ENCODE peak calls at places on chromosomes 11 and 22, in ten cellular contexts. One of them, this sample, is unnamed.

GRCh38 chr22:33902073-33902472 is 18.2 kb downstream of the LARGE1 start:
- DNase-seq in AG09309: no peak
- DNase-seq in spleen: no peak
- DNase-seq in T-helper 9 cell: no peak
- DNase-seq in NCI-H2081: no peak
- DNase-seq in AG09319: no peak
- DNase-seq in MV-4-11: no peak
- DNase-seq in GM13976: no peak
- DNase-seq in osteocyte: no peak
- DNase-seq in HCT116: no peak
- DNase-seq in this sample: no peak

GRCh38 chr11:125649465-125650166 is 24.7 kb downstream of the CHEK1 start:
- DNase-seq in AG09309: no peak
- DNase-seq in spleen: no peak
- DNase-seq in T-helper 9 cell: no peak
- DNase-seq in NCI-H2081: no peak
- DNase-seq in AG09319: no peak
- DNase-seq in MV-4-11: no peak
- DNase-seq in GM13976: no peak
- DNase-seq in osteocyte: no peak
- DNase-seq in HCT116: no peak
- DNase-seq in this sample: no peak

GRCh38 chr22:21052715-21053459 is 7.1 kb downstream of the LRRC74B start:
- DNase-seq in AG09309: no peak
- DNase-seq in spleen: peak
- DNase-seq in T-helper 9 cell: no peak
- DNase-seq in NCI-H2081: no peak
- DNase-seq in AG09319: no peak
- DNase-seq in MV-4-11: no peak
- DNase-seq in GM13976: no peak
- DNase-seq in osteocyte: no peak
- DNase-seq in HCT116: no peak
- DNase-seq in this sample: no peak

GRCh38 chr11:88508808-88509581 is 171.5 kb upstream of the CTSC start:
- DNase-seq in AG09309: no peak
- DNase-seq in spleen: peak
- DNase-seq in T-helper 9 cell: no peak
- DNase-seq in NCI-H2081: no peak
- DNase-seq in AG09319: no peak
- DNase-seq in MV-4-11: no peak
- DNase-seq in GM13976: peak
- DNase-seq in osteocyte: no peak
- DNase-seq in HCT116: no peak
- DNase-seq in this sample: no peak

GRCh38 chr11:2825886-2826678 is 59.5 kb downstream of the CDKN1C start:
- DNase-seq in AG09309: peak
- DNase-seq in spleen: no peak
- DNase-seq in T-helper 9 cell: no peak
- DNase-seq in NCI-H2081: no peak
- DNase-seq in AG09319: peak
- DNase-seq in MV-4-11: peak
- DNase-seq in GM13976: no peak
- DNase-seq in osteocyte: no peak
- DNase-seq in HCT116: no peak
- DNase-seq in this sample: no peak

GRCh38 chr11:12261551-12261950 is 115.8 kb upstream of the PARVA start:
- DNase-seq in AG09309: no peak
- DNase-seq in spleen: no peak
- DNase-seq in T-helper 9 cell: no peak
- DNase-seq in NCI-H2081: no peak
- DNase-seq in AG09319: no peak
- DNase-seq in MV-4-11: no peak
- DNase-seq in GM13976: no peak
- DNase-seq in osteocyte: no peak
- DNase-seq in HCT116: no peak
- DNase-seq in this sample: no peak

GRCh38 chr11:113133071-113133470 is 171.9 kb downstream of the NCAM1 start:
- DNase-seq in AG09309: no peak
- DNase-seq in spleen: no peak
- DNase-seq in T-helper 9 cell: no peak
- DNase-seq in NCI-H2081: no peak
- DNase-seq in AG09319: no peak
- DNase-seq in MV-4-11: no peak
- DNase-seq in GM13976: no peak
- DNase-seq in osteocyte: no peak
- DNase-seq in HCT116: no peak
- DNase-seq in this sample: no peak

GRCh38 chr11:123760894-123761293 is 6.6 kb upstream of the OR6X1 start:
- DNase-seq in AG09309: no peak
- DNase-seq in spleen: no peak
- DNase-seq in T-helper 9 cell: no peak
- DNase-seq in NCI-H2081: no peak
- DNase-seq in AG09319: no peak
- DNase-seq in MV-4-11: no peak
- DNase-seq in GM13976: peak
- DNase-seq in osteocyte: no peak
- DNase-seq in HCT116: no peak
- DNase-seq in this sample: no peak

GRCh38 chr11:57885298-57886035 is 123.9 kb downstream of the CTNND1 start:
- DNase-seq in AG09309: no peak
- DNase-seq in spleen: no peak
- DNase-seq in T-helper 9 cell: no peak
- DNase-seq in NCI-H2081: no peak
- DNase-seq in AG09319: no peak
- DNase-seq in MV-4-11: peak
- DNase-seq in GM13976: no peak
- DNase-seq in osteocyte: peak
- DNase-seq in HCT116: no peak
- DNase-seq in this sample: no peak

GRCh38 chr11:58919980-58920379 is 19.3 kb upstream of the GLYATL1 start:
- DNase-seq in AG09309: no peak
- DNase-seq in spleen: no peak
- DNase-seq in T-helper 9 cell: no peak
- DNase-seq in NCI-H2081: no peak
- DNase-seq in AG09319: no peak
- DNase-seq in MV-4-11: peak
- DNase-seq in GM13976: no peak
- DNase-seq in osteocyte: no peak
- DNase-seq in HCT116: no peak
- DNase-seq in this sample: no peak

GRCh38 chr11:2562181-2562581 is 117.4 kb downstream of the KCNQ1 start:
- DNase-seq in AG09309: no peak
- DNase-seq in spleen: peak
- DNase-seq in T-helper 9 cell: no peak
- DNase-seq in NCI-H2081: no peak
- DNase-seq in AG09319: no peak
- DNase-seq in MV-4-11: no peak
- DNase-seq in GM13976: no peak
- DNase-seq in osteocyte: no peak
- DNase-seq in HCT116: no peak
- DNase-seq in this sample: no peak

GRCh38 chr11:79400717-79401330 is 40.0 kb downstream of the TENM4 start:
- DNase-seq in AG09309: no peak
- DNase-seq in spleen: no peak
- DNase-seq in T-helper 9 cell: no peak
- DNase-seq in NCI-H2081: peak
- DNase-seq in AG09319: no peak
- DNase-seq in MV-4-11: peak
- DNase-seq in GM13976: peak
- DNase-seq in osteocyte: no peak
- DNase-seq in HCT116: no peak
- DNase-seq in this sample: no peak

GRCh38 chr22:47564651-47565050 is 802.2 kb downstream of the TBC1D22A start:
- DNase-seq in AG09309: no peak
- DNase-seq in spleen: no peak
- DNase-seq in T-helper 9 cell: no peak
- DNase-seq in NCI-H2081: peak
- DNase-seq in AG09319: no peak
- DNase-seq in MV-4-11: no peak
- DNase-seq in GM13976: no peak
- DNase-seq in osteocyte: peak
- DNase-seq in HCT116: no peak
- DNase-seq in this sample: peak

GRCh38 chr11:36214976-36215687 is 74.1 kb downstream of the COMMD9 start:
- DNase-seq in AG09309: no peak
- DNase-seq in spleen: no peak
- DNase-seq in T-helper 9 cell: no peak
- DNase-seq in NCI-H2081: no peak
- DNase-seq in AG09319: no peak
- DNase-seq in MV-4-11: no peak
- DNase-seq in GM13976: no peak
- DNase-seq in osteocyte: no peak
- DNase-seq in HCT116: no peak
- DNase-seq in this sample: no peak

GRCh38 chr11:75635009-75635909 is 33.6 kb downstream of the MAP6 start:
- DNase-seq in AG09309: no peak
- DNase-seq in spleen: no peak
- DNase-seq in T-helper 9 cell: no peak
- DNase-seq in NCI-H2081: peak
- DNase-seq in AG09319: no peak
- DNase-seq in MV-4-11: no peak
- DNase-seq in GM13976: no peak
- DNase-seq in osteocyte: no peak
- DNase-seq in HCT116: no peak
- DNase-seq in this sample: peak

GRCh38 chr22:39309881-39310714 is 9.3 kb downstream of the RPL3 start:
- DNase-seq in AG09309: no peak
- DNase-seq in spleen: no peak
- DNase-seq in T-helper 9 cell: no peak
- DNase-seq in NCI-H2081: no peak
- DNase-seq in AG09319: no peak
- DNase-seq in MV-4-11: peak
- DNase-seq in GM13976: no peak
- DNase-seq in osteocyte: no peak
- DNase-seq in HCT116: no peak
- DNase-seq in this sample: no peak

GRCh38 chr11:41413843-41414242 is 45.6 kb downstream of the LRRC4C start:
- DNase-seq in AG09309: no peak
- DNase-seq in spleen: no peak
- DNase-seq in T-helper 9 cell: no peak
- DNase-seq in NCI-H2081: no peak
- DNase-seq in AG09319: no peak
- DNase-seq in MV-4-11: peak
- DNase-seq in GM13976: peak
- DNase-seq in osteocyte: no peak
- DNase-seq in HCT116: no peak
- DNase-seq in this sample: no peak

GRCh38 chr11:47326198-47326597 is 26.3 kb downstream of the MYBPC3 start:
- DNase-seq in AG09309: no peak
- DNase-seq in spleen: no peak
- DNase-seq in T-helper 9 cell: no peak
- DNase-seq in NCI-H2081: no peak
- DNase-seq in AG09319: no peak
- DNase-seq in MV-4-11: no peak
- DNase-seq in GM13976: no peak
- DNase-seq in osteocyte: no peak
- DNase-seq in HCT116: no peak
- DNase-seq in this sample: no peak

GRCh38 chr11:96817488-96817887 is 427.7 kb downstream of the JRKL start:
- DNase-seq in AG09309: no peak
- DNase-seq in spleen: no peak
- DNase-seq in T-helper 9 cell: no peak
- DNase-seq in NCI-H2081: no peak
- DNase-seq in AG09319: no peak
- DNase-seq in MV-4-11: no peak
- DNase-seq in GM13976: no peak
- DNase-seq in osteocyte: no peak
- DNase-seq in HCT116: no peak
- DNase-seq in this sample: no peak

GRCh38 chr22:46165975-46166374 is 15.6 kb downstream of the PPARA start:
- DNase-seq in AG09309: no peak
- DNase-seq in spleen: no peak
- DNase-seq in T-helper 9 cell: no peak
- DNase-seq in NCI-H2081: no peak
- DNase-seq in AG09319: no peak
- DNase-seq in MV-4-11: no peak
- DNase-seq in GM13976: no peak
- DNase-seq in osteocyte: no peak
- DNase-seq in HCT116: no peak
- DNase-seq in this sample: no peak

GRCh38 chr11:44878696-44879095 is 72.0 kb downstream of the TP53I11 start:
- DNase-seq in AG09309: no peak
- DNase-seq in spleen: no peak
- DNase-seq in T-helper 9 cell: no peak
- DNase-seq in NCI-H2081: no peak
- DNase-seq in AG09319: no peak
- DNase-seq in MV-4-11: no peak
- DNase-seq in GM13976: no peak
- DNase-seq in osteocyte: no peak
- DNase-seq in HCT116: no peak
- DNase-seq in this sample: no peak

GRCh38 chr11:96384156-96384555 is 5.6 kb downstream of the CCDC82 start:
- DNase-seq in AG09309: no peak
- DNase-seq in spleen: no peak
- DNase-seq in T-helper 9 cell: no peak
- DNase-seq in NCI-H2081: peak
- DNase-seq in AG09319: no peak
- DNase-seq in MV-4-11: no peak
- DNase-seq in GM13976: no peak
- DNase-seq in osteocyte: no peak
- DNase-seq in HCT116: no peak
- DNase-seq in this sample: peak

GRCh38 chr22:44205713-44206645 is 25.3 kb downstream of the PARVG start:
- DNase-seq in AG09309: no peak
- DNase-seq in spleen: no peak
- DNase-seq in T-helper 9 cell: no peak
- DNase-seq in NCI-H2081: no peak
- DNase-seq in AG09319: no peak
- DNase-seq in MV-4-11: no peak
- DNase-seq in GM13976: no peak
- DNase-seq in osteocyte: no peak
- DNase-seq in HCT116: no peak
- DNase-seq in this sample: no peak

GRCh38 chr11:124402326-124402922 is 3.6 kb upstream of the OR8B3 start:
- DNase-seq in AG09309: peak
- DNase-seq in spleen: no peak
- DNase-seq in T-helper 9 cell: peak
- DNase-seq in NCI-H2081: peak
- DNase-seq in AG09319: peak
- DNase-seq in MV-4-11: peak
- DNase-seq in GM13976: peak
- DNase-seq in osteocyte: no peak
- DNase-seq in HCT116: peak
- DNase-seq in this sample: peak

GRCh38 chr11:8810331-8811301 is 100.4 kb upstream of the AKIP1 start:
- DNase-seq in AG09309: peak
- DNase-seq in spleen: peak
- DNase-seq in T-helper 9 cell: no peak
- DNase-seq in NCI-H2081: peak
- DNase-seq in AG09319: peak
- DNase-seq in MV-4-11: peak
- DNase-seq in GM13976: peak
- DNase-seq in osteocyte: peak
- DNase-seq in HCT116: no peak
- DNase-seq in this sample: peak

GRCh38 chr11:130675456-130675855 is 227.0 kb downstream of the ADAMTS15 start:
- DNase-seq in AG09309: no peak
- DNase-seq in spleen: no peak
- DNase-seq in T-helper 9 cell: no peak
- DNase-seq in NCI-H2081: no peak
- DNase-seq in AG09319: no peak
- DNase-seq in MV-4-11: no peak
- DNase-seq in GM13976: no peak
- DNase-seq in osteocyte: peak
- DNase-seq in HCT116: no peak
- DNase-seq in this sample: no peak

This sample was measured in COR-L47.